ENCODE peak calls at places on chromosomes 4 and X, in seven cellular contexts. B is K562, C is HCT116, E is HepG2, A is H1, O is GM12878, P is endothelial cell of umbilical vein. D is an unnamed sample.

GRCh38 chr4:16337936-16338335 is 111.7 kb upstream of the TAPT1 start:
- DNase-seq in B (no peak), C (no peak), E (no peak), A (no peak), O (no peak), P (no peak), D (no peak)

GRCh38 chrX:132040066-132040465 is 17.0 kb downstream of the STK26 start:
- DNase-seq in B (no peak), C (no peak), E (no peak), A (no peak), O (no peak), P (no peak), D (no peak)

GRCh38 chr4:189046642-189047041 is 894.0 kb upstream of the FRG1 start:
- DNase-seq in B (no peak), C (no peak), E (no peak), A (no peak), O (no peak), P (no peak), D (no peak)

GRCh38 chr4:173273956-173274355 is 60.2 kb downstream of the HMGB2 start:
- DNase-seq in B (no peak), C (no peak), E (no peak), A (no peak), O (no peak), P (no peak), D (no peak)

GRCh38 chr4:23016981-23017380 is 324.2 kb downstream of the GBA3 start:
- DNase-seq in B (no peak), C (no peak), E (no peak), A (no peak), O (no peak), P (no peak), D (no peak)

GRCh38 chr4:151563194-151563593 is 154.2 kb downstream of the FHIP1A start:
- DNase-seq in B (no peak), C (no peak), E (no peak), A (no peak), O (no peak), P (no peak), D (no peak)

GRCh38 chr4:89283226-89283974 is 24.2 kb downstream of the GPRIN3 start:
- DNase-seq in B (no peak), C (no peak), E (peak; percentile 8), A (no peak), O (no peak), P (no peak), D (no peak)

GRCh38 chr4:148203056-148203898 is 238.9 kb downstream of the NR3C2 start:
- DNase-seq in B (no peak), C (no peak), E (no peak), A (no peak), O (no peak), P (no peak), D (no peak)

GRCh38 chr4:13533670-13534343 is 10.5 kb downstream of the NKX3-2 start:
- DNase-seq in B (no peak), C (no peak), E (no peak), A (no peak), O (no peak), P (no peak), D (peak; percentile 15)

GRCh38 chrX:1392376-1393130 is 640 bp upstream of the SLC25A6 start:
- DNase-seq in B (peak; percentile 75), C (no peak), E (no peak), A (no peak), O (no peak), P (no peak), D (peak; percentile 81)

GRCh38 chr4:184534511-184535391 is 60.4 kb upstream of the IRF2 start:
- DNase-seq in B (peak; percentile 72), C (no peak), E (peak; percentile 43), A (no peak), O (peak; percentile 76), P (peak; percentile 71), D (no peak)

GRCh38 chr4:48669086-48669485 is 111.0 kb downstream of the FRYL start:
- DNase-seq in B (no peak), C (no peak), E (no peak), A (no peak), O (no peak), P (no peak), D (no peak)

GRCh38 chr4:83771113-83771705 is 235.3 kb downstream of the GPAT3 start:
- DNase-seq in B (peak; percentile 50), C (peak; percentile 51), E (peak; percentile 21), A (peak; percentile 53), O (no peak), P (peak; percentile 24), D (peak; percentile 6)

GRCh38 chr4:168057412-168057811 is 34.9 kb upstream of the ANXA10 start:
- DNase-seq in B (no peak), C (no peak), E (no peak), A (no peak), O (peak; percentile 24), P (no peak), D (no peak)

GRCh38 chr4:140871368-140871767 is 115.2 kb upstream of the TBC1D9 start:
- DNase-seq in B (no peak), C (no peak), E (no peak), A (no peak), O (no peak), P (no peak), D (no peak)

GRCh38 chr4:158825443-158826036 is 56.7 kb downstream of the FNIP2 start:
- DNase-seq in B (no peak), C (no peak), E (peak; percentile 63), A (no peak), O (no peak), P (no peak), D (no peak)

GRCh38 chr4:158098802-158099201 is 74.0 kb downstream of the GASK1B start:
- DNase-seq in B (no peak), C (no peak), E (no peak), A (no peak), O (no peak), P (no peak), D (no peak)

GRCh38 chr4:20353646-20354045 is 101.9 kb downstream of the SLIT2 start:
- DNase-seq in B (no peak), C (no peak), E (no peak), A (no peak), O (no peak), P (no peak), D (no peak)

GRCh38 chr4:20356565-20356964 is 104.9 kb downstream of the SLIT2 start:
- DNase-seq in B (no peak), C (no peak), E (no peak), A (no peak), O (no peak), P (peak; percentile 70), D (peak; percentile 23)

GRCh38 chr4:20352172-20352431 is 100.4 kb downstream of the SLIT2 start:
- DNase-seq in B (no peak), C (no peak), E (no peak), A (no peak), O (no peak), P (no peak), D (no peak)

GRCh38 chr4:20351360-20352171 is 99.9 kb downstream of the SLIT2 start:
- DNase-seq in B (no peak), C (no peak), E (no peak), A (no peak), O (no peak), P (no peak), D (no peak)

GRCh38 chr4:20354120-20354519 is 102.4 kb downstream of the SLIT2 start:
- DNase-seq in B (no peak), C (no peak), E (no peak), A (no peak), O (no peak), P (no peak), D (no peak)
- TF ChIP-seq MAX in B (no peak), C (no peak), E (no peak), A (no peak), O (no peak), P (no peak), D (no peak)

GRCh38 chr4:6250984-6251295 is 18.7 kb upstream of the WFS1 start:
- DNase-seq in B (no peak), C (no peak), E (no peak), A (no peak), O (no peak), P (no peak), D (no peak)
- H2AFZ ChIP-seq in B (no peak overlapping the region), C (no peak overlapping the region), E (no peak overlapping the region), A (no peak overlapping the region), O (no peak overlapping the region), P (no peak overlapping the region), D (no peak overlapping the region)

DNA sequence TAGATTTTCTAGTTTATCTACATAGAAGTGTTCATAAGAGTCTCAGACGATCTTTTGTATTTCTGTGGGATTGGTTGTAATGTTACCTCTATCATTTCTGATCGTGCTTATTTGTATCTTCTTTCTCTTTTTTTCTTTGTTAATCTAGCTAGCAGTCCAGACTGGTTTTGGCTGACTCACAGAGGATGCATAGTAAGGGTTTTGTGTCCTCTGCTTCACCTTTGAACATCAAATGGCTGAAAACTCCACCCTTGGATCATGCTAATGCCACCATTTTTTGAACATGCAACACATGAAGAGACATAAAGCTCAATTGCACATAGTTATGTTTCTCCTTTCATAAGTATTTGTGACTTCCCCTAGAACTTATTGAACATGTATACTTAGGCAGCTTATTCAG is 22.8 kb downstream of the TMPRSS11A start:
- DNase-seq in B (no peak), C (no peak), E (no peak), A (no peak), O (no peak), P (no peak), D (no peak)
- TF ChIP-seq MAX in B (no peak), C (no peak), E (no peak), A (no peak), O (no peak), P (no peak), D (no peak)

GRCh38 chrX:118495061-118495921 is at the start of gene DOCK11:
- DNase-seq in B (peak; percentile 94), C (no peak), E (peak; percentile 2), A (peak; percentile 61), O (peak; percentile 58), P (peak; percentile 43), D (peak; percentile 84)

GRCh38 chrX:118497180-118497814 is 1.7 kb downstream of the DOCK11 start:
- DNase-seq in B (no peak), C (no peak), E (peak; percentile 20), A (no peak), O (no peak), P (no peak), D (no peak)

GRCh38 chrX:118498351-118498750 is 2.7 kb downstream of the DOCK11 start:
- DNase-seq in B (no peak), C (no peak), E (no peak), A (no peak), O (no peak), P (no peak), D (no peak)

GRCh38 chrX:118496763-118497079 is 1.1 kb downstream of the DOCK11 start:
- DNase-seq in B (peak; percentile 47), C (no peak), E (no peak), A (no peak), O (no peak), P (no peak), D (no peak)

DNA sequence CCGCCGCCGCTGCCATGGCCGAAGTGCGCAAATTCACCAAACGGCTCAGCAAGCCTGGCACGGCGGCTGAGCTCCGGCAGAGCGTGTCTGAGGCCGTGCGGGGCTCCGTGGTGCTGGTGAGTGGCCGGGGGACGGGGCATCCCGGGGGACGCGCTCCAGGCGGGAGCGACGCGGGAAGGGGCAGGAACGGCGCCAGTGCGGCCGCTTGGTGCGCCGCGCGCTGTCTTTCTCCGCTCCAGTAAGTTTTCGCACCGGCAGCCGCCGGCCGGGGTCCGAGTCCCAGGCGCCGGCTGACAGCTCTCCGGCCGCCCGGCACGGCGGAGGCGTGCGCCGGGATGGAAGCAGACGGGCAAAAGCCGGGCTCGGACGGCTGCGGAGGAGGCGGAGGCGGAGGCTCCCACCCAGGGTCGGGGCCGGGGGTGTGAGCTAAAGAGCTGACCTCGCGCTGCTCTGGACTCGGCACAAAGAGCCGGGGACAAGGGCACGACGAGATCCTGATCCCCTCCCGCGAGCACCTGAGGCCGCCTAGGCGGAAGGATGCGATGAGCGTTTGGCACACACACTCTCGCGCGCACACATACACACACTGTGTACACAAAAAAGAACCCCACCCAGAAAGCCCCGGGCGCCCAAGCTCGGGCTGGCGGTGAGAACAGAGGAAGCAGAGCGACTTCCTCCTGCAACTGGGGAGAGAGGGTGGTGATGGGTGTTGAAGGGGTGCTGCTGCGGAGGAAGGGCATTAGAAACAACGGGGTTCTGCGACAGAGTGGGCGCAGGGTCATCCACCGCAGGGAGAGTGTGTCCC is 545 bp downstream of the DOCK11 start:
- DNase-seq in B (peak; percentile 60), C (no peak), E (no peak), A (peak; percentile 49), O (no peak), P (peak; percentile 1), D (peak; percentile 59)
- H2AFZ ChIP-seq in B (peak overlapping the region; percentile 75), C (peak overlapping the region; percentile 61), E (no peak overlapping the region), A (no peak overlapping the region), O (peak overlapping the region; percentile 56), P (peak overlapping the region; percentile 79), D (peak overlapping the region; percentile 73)

D was measured in SK-N-SH.